ENCODE peak calls at places on chromosomes 4 and X, in eight cellular contexts. E is dorsolateral prefrontal cortex, I is Calu3, C is hepatocyte, G is GM06990, D is HFF-Myc, V is body of pancreas, R is GM13977. Z is an unnamed sample.

GRCh38 chrX:68647156-68647957 is at the start of gene STARD8:
- DNase-seq in E (no peak), I (peak), C (peak), G (no peak), D (no peak), V (peak), R (no peak), Z (no peak)

GRCh38 chrX:64642482-64642881 is 247.2 kb upstream of the MTMR8 start:
- DNase-seq in E (no peak), I (no peak), C (no peak), G (no peak), D (no peak), V (no peak), R (peak), Z (no peak)

GRCh38 chr4:171629737-171630136 is 183.5 kb upstream of the GALNTL6 start:
- DNase-seq in E (no peak), I (no peak), C (no peak), G (no peak), D (no peak), V (no peak), R (no peak), Z (no peak)

GRCh38 chr4:158793021-158793420 is 24.2 kb downstream of the FNIP2 start:
- DNase-seq in E (no peak), I (no peak), C (no peak), G (no peak), D (no peak), V (no peak), R (no peak), Z (no peak)

GRCh38 chr4:174217273-174218126 is 66.0 kb downstream of the FBXO8 start:
- DNase-seq in E (no peak), I (peak), C (peak), G (no peak), D (peak), V (peak), R (no peak), Z (no peak)

GRCh38 chrX:49754238-49754857 is 58.6 kb upstream of the PAGE1 start:
- DNase-seq in E (no peak), I (peak), C (peak), G (no peak), D (peak), V (peak), R (no peak), Z (peak)

GRCh38 chrX:74325130-74326059 is 21.4 kb downstream of the ZCCHC13 start:
- DNase-seq in E (no peak), I (no peak), C (no peak), G (no peak), D (no peak), V (no peak), R (no peak), Z (no peak)

GRCh38 chr4:98659741-98660507 is 1.5 kb upstream of the TSPAN5 start:
- DNase-seq in E (no peak), I (no peak), C (peak), G (no peak), D (no peak), V (no peak), R (no peak), Z (peak)

GRCh38 chr4:158850800-158851644 is 82.2 kb downstream of the FNIP2 start:
- DNase-seq in E (no peak), I (no peak), C (peak), G (no peak), D (no peak), V (no peak), R (peak), Z (peak)

GRCh38 chr4:82515705-82516104 is 46.1 kb downstream of the TMEM150C start:
- DNase-seq in E (peak), I (no peak), C (no peak), G (no peak), D (peak), V (peak), R (no peak), Z (no peak)

GRCh38 chrX:471239-471638 is 84.5 kb upstream of the PPP2R3B start:
- DNase-seq in E (no peak), I (no peak), C (no peak), G (no peak), D (no peak), V (no peak), R (no peak), Z (no peak)

GRCh38 chrX:133985164-133986007 is at the start of gene GPC3:
- DNase-seq in E (peak), I (peak), C (peak), G (no peak), D (no peak), V (peak), R (no peak), Z (peak)

GRCh38 chrX:18353931-18354368 is 538 bp downstream of the SCML2 start:
- DNase-seq in E (no peak), I (peak), C (peak), G (no peak), D (no peak), V (no peak), R (no peak), Z (no peak)

GRCh38 chr4:8601556-8601955 is 9.0 kb downstream of the CPZ start:
- DNase-seq in E (no peak), I (no peak), C (no peak), G (no peak), D (no peak), V (no peak), R (no peak), Z (no peak)

DNA sequence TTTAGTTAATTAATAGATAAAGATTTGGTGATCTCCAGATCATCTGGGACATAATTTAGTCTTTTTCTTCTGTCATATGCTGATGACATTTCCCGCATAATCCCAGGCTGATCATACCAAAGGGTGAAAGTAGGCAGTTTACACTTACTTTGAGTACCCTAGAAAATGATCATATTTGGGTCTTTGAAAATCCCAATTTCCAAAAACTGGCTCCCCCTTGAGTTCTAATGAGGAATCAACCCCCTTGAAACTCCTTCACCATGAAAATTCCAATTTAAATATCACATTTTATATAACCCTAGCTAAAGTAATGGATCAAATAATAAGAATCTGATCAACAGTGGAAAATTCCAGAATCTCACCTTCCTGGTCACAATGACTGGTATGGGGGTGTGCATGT is 223.4 kb downstream of the NAF1 start:
- DNase-seq in E (no peak), I (no peak), C (no peak), G (no peak), D (no peak), V (no peak), R (no peak), Z (no peak)
- TF ChIP-seq CTCF in E (no peak), I (no peak), C (no peak), G (peak), D (no peak), V (no peak), R (no peak), Z (no peak)

DNA sequence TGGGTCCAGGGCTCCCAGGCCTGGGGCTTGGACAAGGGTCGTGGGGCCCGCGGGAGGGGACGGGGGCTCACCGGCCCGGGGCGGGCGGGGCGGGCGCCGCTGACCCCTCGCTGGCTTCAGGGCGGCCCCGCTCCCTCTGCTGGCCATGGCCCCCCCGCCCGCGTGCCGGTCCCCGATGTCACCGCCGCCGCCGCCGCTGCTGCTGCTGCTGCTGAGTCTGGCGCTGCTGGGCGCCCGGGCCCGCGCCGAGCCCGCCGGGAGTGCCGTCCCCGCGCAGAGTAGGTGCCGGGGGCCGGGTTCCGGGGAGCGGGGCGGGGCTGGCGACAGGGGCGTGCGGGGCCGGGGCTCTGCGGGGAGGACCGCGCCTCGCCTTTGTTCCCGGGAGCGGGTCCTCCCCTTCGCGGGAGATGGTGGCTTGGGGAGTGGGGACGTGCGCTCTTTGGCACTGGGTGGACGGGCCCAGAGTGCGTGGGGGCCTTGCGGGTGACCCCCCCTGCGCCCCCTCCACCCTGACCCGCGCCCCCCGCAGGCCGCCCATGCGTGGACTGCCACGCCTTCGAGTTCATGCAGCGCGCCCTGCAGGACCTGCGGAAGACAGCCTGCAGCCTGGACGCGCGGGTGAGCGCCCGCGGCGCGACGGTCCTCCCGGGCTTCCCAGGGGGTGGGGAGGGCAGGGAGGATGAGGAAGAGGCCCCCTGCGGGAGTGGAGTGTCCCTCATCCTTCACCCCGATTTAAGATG is 16.8 kb upstream of the NAT8L start:
- DNase-seq in E (peak), I (peak), C (peak), G (peak), D (no peak), V (peak), R (peak), Z (peak)
- TF ChIP-seq CTCF in E (no peak), I (no peak), C (peak), G (no peak), D (no peak), V (no peak), R (peak), Z (no peak)

DNA sequence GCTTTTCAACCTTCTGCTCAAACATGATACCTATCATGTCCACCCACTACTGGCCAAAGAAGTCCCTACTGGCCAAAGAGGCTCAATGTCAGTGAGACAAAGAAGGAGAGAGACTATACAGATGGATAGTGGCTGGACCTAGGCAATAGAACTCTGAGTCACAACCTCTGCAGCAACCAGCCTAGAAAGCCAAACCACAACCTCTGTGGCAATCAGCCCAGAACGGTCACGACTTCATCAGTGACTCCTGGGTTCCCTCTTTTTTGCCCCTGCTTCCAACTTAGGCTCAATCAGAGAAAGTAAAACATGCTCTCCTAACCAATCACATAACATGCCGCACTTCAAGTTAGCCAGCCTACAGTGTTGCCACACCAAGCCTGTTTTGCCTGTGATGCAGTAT is 203.5 kb downstream of the ANAPC10 start:
- DNase-seq in E (no peak), I (peak), C (no peak), G (no peak), D (peak), V (no peak), R (no peak), Z (no peak)
- TF ChIP-seq CTCF in E (no peak), I (no peak), C (no peak), G (no peak), D (no peak), V (no peak), R (no peak), Z (no peak)

GRCh38 chr4:108716340-108716739 is 46.5 kb downstream of the ETNPPL start:
- DNase-seq in E (no peak), I (no peak), C (no peak), G (no peak), D (no peak), V (no peak), R (no peak), Z (no peak)
- TF ChIP-seq CTCF in E (no peak), I (no peak), C (no peak), G (no peak), D (no peak), V (no peak), R (no peak), Z (no peak)

GRCh38 chr4:120071192-120071795 is 4.6 kb upstream of the MAD2L1 start:
- DNase-seq in E (peak), I (peak), C (peak), G (peak), D (peak), V (peak), R (peak), Z (peak)
- TF ChIP-seq CTCF in E (peak), I (peak), C (peak), G (peak), D (peak), V (peak), R (peak), Z (peak)

GRCh38 chr4:45576275-45576674 is 547.6 kb downstream of the GABRG1 start:
- DNase-seq in E (no peak), I (no peak), C (no peak), G (no peak), D (no peak), V (no peak), R (no peak), Z (no peak)
- TF ChIP-seq CTCF in E (no peak), I (no peak), C (no peak), G (no peak), D (no peak), V (no peak), R (no peak), Z (no peak)

GRCh38 chr4:80592950-80593349 is 257.4 kb downstream of the CFAP299 start:
- DNase-seq in E (no peak), I (no peak), C (no peak), G (no peak), D (no peak), V (no peak), R (peak), Z (peak)
- TF ChIP-seq CTCF in E (no peak), I (no peak), C (peak), G (peak), D (no peak), V (no peak), R (peak), Z (no peak)

GRCh38 chrX:115229337-115229991 is 4.4 kb downstream of the LRCH2 start:
- DNase-seq in E (no peak), I (no peak), C (peak), G (no peak), D (no peak), V (no peak), R (no peak), Z (no peak)

DNA sequence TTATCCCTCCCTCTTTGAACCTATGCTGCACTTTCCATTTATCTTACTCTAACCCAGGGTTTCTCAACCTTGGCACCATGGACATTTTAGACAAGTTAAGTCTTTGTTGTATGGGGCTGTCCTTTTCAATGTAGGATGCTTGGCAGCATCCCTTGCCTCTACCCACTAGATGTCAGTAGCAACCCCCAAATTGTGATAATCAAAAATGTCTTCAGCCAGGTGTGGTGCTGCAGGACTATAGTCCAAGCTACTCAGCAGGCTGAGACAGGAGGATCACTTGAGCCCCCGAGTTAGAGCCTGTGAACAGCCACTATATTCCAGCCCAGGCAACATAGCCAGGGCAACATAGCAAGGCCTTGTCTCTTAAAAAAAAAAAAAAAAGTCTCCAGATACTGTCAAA is 7.0 kb downstream of the LRCH2 start:
- DNase-seq in E (no peak), I (peak), C (peak), G (no peak), D (no peak), V (no peak), R (no peak), Z (no peak)
- TF ChIP-seq CTCF in E (peak), I (peak), C (peak), G (peak), D (peak), V (no peak), R (peak), Z (no peak)

DNA sequence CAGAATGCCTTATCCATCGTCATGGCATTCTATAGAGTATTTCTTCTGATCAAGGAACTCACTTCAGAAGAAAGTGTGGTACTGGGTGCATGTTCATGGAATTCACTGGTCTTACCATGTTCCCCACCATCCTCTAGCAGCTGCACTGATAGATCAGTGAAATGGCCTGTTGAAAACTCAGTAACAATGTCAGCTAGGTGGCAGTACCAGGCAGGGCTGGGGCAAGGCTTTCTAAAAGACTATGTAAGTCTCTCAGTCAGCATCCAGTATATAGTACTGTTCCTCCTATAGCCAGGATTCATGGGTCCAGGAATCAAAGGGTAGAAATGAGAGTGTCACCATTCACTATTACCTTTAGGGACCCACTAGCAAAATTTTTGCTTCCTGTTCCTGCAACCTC is 15.8 kb upstream of the LDB2 start:
- DNase-seq in E (no peak), I (peak), C (no peak), G (no peak), D (no peak), V (no peak), R (no peak), Z (no peak)
- TF ChIP-seq CTCF in E (peak), I (no peak), C (no peak), G (peak), D (peak), V (no peak), R (no peak), Z (no peak)